ENCODE peak calls at places on chromosomes 5 and 9, in seven cellular contexts. One of them, this sample, is unnamed. For H3K79me1, the result is how much of the 10 kb centered on the place peaks cover.

GRCh38 chr9:134212809-134213507 is 48.6 kb upstream of the RNU6ATAC start:
- DNase-seq in IMR-90: no peak
- DNase-seq in neuronal stem cell: no peak
- DNase-seq in mesendoderm: peak
- DNase-seq in H1: no peak
- DNase-seq in H9: no peak
- DNase-seq in trophoblast cell: no peak
- DNase-seq in this sample: no peak

GRCh38 chr9:116800885-116801284 is 113.8 kb downstream of the TRIM32 start:
- DNase-seq in IMR-90: no peak
- DNase-seq in neuronal stem cell: no peak
- DNase-seq in mesendoderm: peak
- DNase-seq in H1: no peak
- DNase-seq in H9: peak
- DNase-seq in trophoblast cell: no peak
- DNase-seq in this sample: no peak

GRCh38 chr5:43421450-43422133 is 9.4 kb upstream of the CCL28 start:
- DNase-seq in IMR-90: no peak
- DNase-seq in neuronal stem cell: no peak
- DNase-seq in mesendoderm: no peak
- DNase-seq in H1: no peak
- DNase-seq in H9: no peak
- DNase-seq in trophoblast cell: no peak
- DNase-seq in this sample: no peak

GRCh38 chr5:150036513-150036912 is 36.0 kb downstream of the HMGXB3 start:
- DNase-seq in IMR-90: peak
- DNase-seq in neuronal stem cell: no peak
- DNase-seq in mesendoderm: no peak
- DNase-seq in H1: no peak
- DNase-seq in H9: no peak
- DNase-seq in trophoblast cell: peak
- DNase-seq in this sample: peak

GRCh38 chr5:71907001-71907564 is 188.0 kb downstream of the CARTPT start:
- DNase-seq in IMR-90: no peak
- DNase-seq in neuronal stem cell: no peak
- DNase-seq in mesendoderm: no peak
- DNase-seq in H1: no peak
- DNase-seq in H9: no peak
- DNase-seq in trophoblast cell: no peak
- DNase-seq in this sample: peak

GRCh38 chr5:14268236-14268701 is 125.1 kb downstream of the TRIO start:
- DNase-seq in IMR-90: peak
- DNase-seq in neuronal stem cell: no peak
- DNase-seq in mesendoderm: peak
- DNase-seq in H1: no peak
- DNase-seq in H9: no peak
- DNase-seq in trophoblast cell: peak
- DNase-seq in this sample: peak

GRCh38 chr5:109997191-109997590 is 307.5 kb downstream of the MAN2A1 start:
- DNase-seq in IMR-90: no peak
- DNase-seq in neuronal stem cell: no peak
- DNase-seq in mesendoderm: peak
- DNase-seq in H1: no peak
- DNase-seq in H9: no peak
- DNase-seq in trophoblast cell: no peak
- DNase-seq in this sample: no peak

GRCh38 chr9:87668722-87669121 is 57.2 kb upstream of the CTSL start:
- DNase-seq in IMR-90: no peak
- DNase-seq in neuronal stem cell: no peak
- DNase-seq in mesendoderm: no peak
- DNase-seq in H1: no peak
- DNase-seq in H9: no peak
- DNase-seq in trophoblast cell: no peak
- DNase-seq in this sample: no peak

GRCh38 chr5:125227333-125228075 is 481.1 kb upstream of the ZNF608 start:
- DNase-seq in IMR-90: peak
- DNase-seq in neuronal stem cell: peak
- DNase-seq in mesendoderm: peak
- DNase-seq in H1: peak
- DNase-seq in H9: peak
- DNase-seq in trophoblast cell: no peak
- DNase-seq in this sample: peak

GRCh38 chr5:2591777-2592453 is 159.6 kb downstream of the IRX2 start:
- DNase-seq in IMR-90: no peak
- DNase-seq in neuronal stem cell: no peak
- DNase-seq in mesendoderm: no peak
- DNase-seq in H1: no peak
- DNase-seq in H9: peak
- DNase-seq in trophoblast cell: no peak
- DNase-seq in this sample: no peak

GRCh38 chr5:37662789-37663475 is 176.9 kb downstream of the GDNF start:
- DNase-seq in IMR-90: no peak
- DNase-seq in neuronal stem cell: no peak
- DNase-seq in mesendoderm: no peak
- DNase-seq in H1: no peak
- DNase-seq in H9: no peak
- DNase-seq in trophoblast cell: no peak
- DNase-seq in this sample: no peak

GRCh38 chr5:82308416-82308815 is 30.3 kb upstream of the RPS23 start:
- DNase-seq in IMR-90: no peak
- DNase-seq in neuronal stem cell: no peak
- DNase-seq in mesendoderm: no peak
- DNase-seq in H1: no peak
- DNase-seq in H9: no peak
- DNase-seq in trophoblast cell: no peak
- DNase-seq in this sample: no peak

GRCh38 chr9:131740898-131741297 is 1.0 kb upstream of the RAPGEF1 start:
- DNase-seq in IMR-90: no peak
- DNase-seq in neuronal stem cell: no peak
- DNase-seq in mesendoderm: no peak
- DNase-seq in H1: no peak
- DNase-seq in H9: no peak
- DNase-seq in trophoblast cell: peak
- DNase-seq in this sample: no peak

GRCh38 chr9:89410709-89411111 is 87.2 kb downstream of the SEMA4D start:
- DNase-seq in IMR-90: no peak
- DNase-seq in neuronal stem cell: no peak
- DNase-seq in mesendoderm: peak
- DNase-seq in H1: no peak
- DNase-seq in H9: no peak
- DNase-seq in trophoblast cell: peak
- DNase-seq in this sample: no peak

GRCh38 chr5:8864053-8864452 is 681.8 kb downstream of the SEMA5A start:
- DNase-seq in IMR-90: peak
- DNase-seq in neuronal stem cell: no peak
- DNase-seq in mesendoderm: peak
- DNase-seq in H1: peak
- DNase-seq in H9: peak
- DNase-seq in trophoblast cell: peak
- DNase-seq in this sample: peak

GRCh38 chr5:24225051-24225450 is 419.7 kb downstream of the CDH10 start:
- DNase-seq in IMR-90: no peak
- DNase-seq in neuronal stem cell: no peak
- DNase-seq in mesendoderm: peak
- DNase-seq in H1: no peak
- DNase-seq in H9: no peak
- DNase-seq in trophoblast cell: no peak
- DNase-seq in this sample: no peak

GRCh38 chr9:4704129-4704528 is 24.8 kb downstream of the CDC37L1 start:
- DNase-seq in IMR-90: peak
- DNase-seq in neuronal stem cell: no peak
- DNase-seq in mesendoderm: no peak
- DNase-seq in H1: no peak
- DNase-seq in H9: no peak
- DNase-seq in trophoblast cell: no peak
- DNase-seq in this sample: no peak

GRCh38 chr9:112728401-112728800 is 10.5 kb upstream of the INIP start:
- DNase-seq in IMR-90: no peak
- DNase-seq in neuronal stem cell: no peak
- DNase-seq in mesendoderm: no peak
- DNase-seq in H1: no peak
- DNase-seq in H9: no peak
- DNase-seq in trophoblast cell: no peak
- DNase-seq in this sample: no peak

GRCh38 chr5:142587354-142587965 is 98.4 kb downstream of the FGF1 start:
- DNase-seq in IMR-90: peak
- DNase-seq in neuronal stem cell: peak
- DNase-seq in mesendoderm: peak
- DNase-seq in H1: peak
- DNase-seq in H9: peak
- DNase-seq in trophoblast cell: no peak
- DNase-seq in this sample: peak

GRCh38 chr5:56900858-56901578 is 8.4 kb upstream of the SETD9 start:
- DNase-seq in IMR-90: peak
- DNase-seq in neuronal stem cell: peak
- DNase-seq in mesendoderm: peak
- DNase-seq in H1: peak
- DNase-seq in H9: no peak
- DNase-seq in trophoblast cell: peak
- DNase-seq in this sample: peak

GRCh38 chr5:142611154-142611553 is 74.7 kb downstream of the FGF1 start:
- DNase-seq in IMR-90: peak
- DNase-seq in neuronal stem cell: peak
- DNase-seq in mesendoderm: peak
- DNase-seq in H1: peak
- DNase-seq in H9: peak
- DNase-seq in trophoblast cell: peak
- DNase-seq in this sample: peak

GRCh38 chr9:100586093-100586492 is 8.2 kb downstream of the CAVIN4 start:
- DNase-seq in IMR-90: no peak
- DNase-seq in neuronal stem cell: no peak
- DNase-seq in mesendoderm: no peak
- DNase-seq in H1: no peak
- DNase-seq in H9: no peak
- DNase-seq in trophoblast cell: no peak
- DNase-seq in this sample: no peak

GRCh38 chr9:5784526-5785315 is 48.2 kb downstream of the ERMP1 start:
- DNase-seq in IMR-90: no peak
- DNase-seq in neuronal stem cell: no peak
- DNase-seq in mesendoderm: peak
- DNase-seq in H1: no peak
- DNase-seq in H9: no peak
- DNase-seq in trophoblast cell: peak
- DNase-seq in this sample: peak

GRCh38 chr5:51345106-51345505 is 38.1 kb upstream of the ISL1 start:
- DNase-seq in IMR-90: no peak
- DNase-seq in neuronal stem cell: no peak
- DNase-seq in mesendoderm: peak
- DNase-seq in H1: no peak
- DNase-seq in H9: no peak
- DNase-seq in trophoblast cell: peak
- DNase-seq in this sample: peak

GRCh38 chr5:68243681-68244080 is 28.1 kb downstream of the PIK3R1 start:
- DNase-seq in IMR-90: no peak
- DNase-seq in neuronal stem cell: no peak
- DNase-seq in mesendoderm: no peak
- DNase-seq in H1: no peak
- DNase-seq in H9: no peak
- DNase-seq in trophoblast cell: no peak
- DNase-seq in this sample: no peak

GRCh38 chr5:26894719-26895263 is 143.6 kb downstream of the CDH9 start:
- DNase-seq in IMR-90: no peak
- DNase-seq in neuronal stem cell: no peak
- DNase-seq in mesendoderm: no peak
- DNase-seq in H1: no peak
- DNase-seq in H9: no peak
- DNase-seq in trophoblast cell: no peak
- DNase-seq in this sample: peak

GRCh38 chr5:176810084-176810597 is at the start of gene UNC5A:
- DNase-seq in IMR-90: peak
- DNase-seq in neuronal stem cell: peak
- DNase-seq in mesendoderm: peak
- DNase-seq in H1: peak
- DNase-seq in H9: peak
- DNase-seq in trophoblast cell: no peak
- DNase-seq in this sample: peak

GRCh38 chr5:122845253-122846050 is at the start of gene SNX24:
- DNase-seq in IMR-90: peak
- DNase-seq in neuronal stem cell: peak
- DNase-seq in mesendoderm: peak
- DNase-seq in H1: peak
- DNase-seq in H9: peak
- DNase-seq in trophoblast cell: peak
- DNase-seq in this sample: peak

GRCh38 chr9:92808726-92809451 is 44.3 kb upstream of the BICD2 start:
- DNase-seq in IMR-90: peak
- DNase-seq in neuronal stem cell: peak
- DNase-seq in mesendoderm: peak
- DNase-seq in H1: peak
- DNase-seq in H9: peak
- DNase-seq in trophoblast cell: peak
- DNase-seq in this sample: peak

GRCh38 chr5:2872676-2873075 is 121.2 kb upstream of the IRX2 start:
- DNase-seq in IMR-90: no peak
- DNase-seq in neuronal stem cell: no peak
- DNase-seq in mesendoderm: no peak
- DNase-seq in H1: peak
- DNase-seq in H9: no peak
- DNase-seq in trophoblast cell: no peak
- DNase-seq in this sample: no peak

GRCh38 chr5:5198111-5198510 is 58.0 kb downstream of the ADAMTS16 start:
- DNase-seq in IMR-90: no peak
- DNase-seq in neuronal stem cell: no peak
- DNase-seq in mesendoderm: no peak
- DNase-seq in H1: no peak
- DNase-seq in H9: no peak
- DNase-seq in trophoblast cell: no peak
- DNase-seq in this sample: no peak
- H3K79me1 ChIP-seq in IMR-90: under half
- H3K79me1 ChIP-seq in neuronal stem cell: under half
- H3K79me1 ChIP-seq in mesendoderm: under half
- H3K79me1 ChIP-seq in H1: under half
- H3K79me1 ChIP-seq in H9: under half
- H3K79me1 ChIP-seq in trophoblast cell: under half
- H3K79me1 ChIP-seq in this sample: under half

GRCh38 chr5:144812770-144813169 is 642.1 kb downstream of the KCTD16 start:
- DNase-seq in IMR-90: peak
- DNase-seq in neuronal stem cell: no peak
- DNase-seq in mesendoderm: no peak
- DNase-seq in H1: no peak
- DNase-seq in H9: no peak
- DNase-seq in trophoblast cell: peak
- DNase-seq in this sample: peak
- H3K79me1 ChIP-seq in IMR-90: under half
- H3K79me1 ChIP-seq in neuronal stem cell: under half
- H3K79me1 ChIP-seq in mesendoderm: under half
- H3K79me1 ChIP-seq in H1: under half
- H3K79me1 ChIP-seq in H9: under half
- H3K79me1 ChIP-seq in trophoblast cell: under half
- H3K79me1 ChIP-seq in this sample: under half

GRCh38 chr5:31049461-31049860 is 144.0 kb upstream of the CDH6 start:
- DNase-seq in IMR-90: no peak
- DNase-seq in neuronal stem cell: no peak
- DNase-seq in mesendoderm: no peak
- DNase-seq in H1: no peak
- DNase-seq in H9: no peak
- DNase-seq in trophoblast cell: no peak
- DNase-seq in this sample: no peak
- H3K79me1 ChIP-seq in IMR-90: under half
- H3K79me1 ChIP-seq in neuronal stem cell: under half
- H3K79me1 ChIP-seq in mesendoderm: under half
- H3K79me1 ChIP-seq in H1: under half
- H3K79me1 ChIP-seq in H9: under half
- H3K79me1 ChIP-seq in trophoblast cell: under half
- H3K79me1 ChIP-seq in this sample: under half

GRCh38 chr5:16744164-16744880 is 127.5 kb upstream of the RETREG1 start:
- DNase-seq in IMR-90: no peak
- DNase-seq in neuronal stem cell: no peak
- DNase-seq in mesendoderm: no peak
- DNase-seq in H1: no peak
- DNase-seq in H9: no peak
- DNase-seq in trophoblast cell: peak
- DNase-seq in this sample: peak
- H3K79me1 ChIP-seq in IMR-90: half or more
- H3K79me1 ChIP-seq in neuronal stem cell: under half
- H3K79me1 ChIP-seq in mesendoderm: under half
- H3K79me1 ChIP-seq in H1: under half
- H3K79me1 ChIP-seq in H9: under half
- H3K79me1 ChIP-seq in trophoblast cell: under half
- H3K79me1 ChIP-seq in this sample: under half

This sample was measured in mesenchymal stem cell.